ENCODE peak calls at places on chromosomes 3 and 15, in eight cellular contexts. R is vagina, D is GM20000, P is tibial nerve, E is GM10248, C is PC-3, A is fibroblast of villous mesenchyme, U is progenitor cell of endocrine pancreas. W is an unnamed sample.

GRCh38 chr3:183393625-183394024 is 34.8 kb downstream of the MCF2L2 start:
- DNase-seq in R (no peak), A (no peak), P (no peak), U (no peak), C (no peak), D (no peak), E (no peak), W (no peak)

GRCh38 chr15:73802336-73803105 is 49.4 kb upstream of the INSYN1 start:
- DNase-seq in R (no peak), A (no peak), P (no peak), E (no peak), D (no peak), C (no peak), U (no peak), W (no peak)

GRCh38 chr3:23796518-23796917 is 9.2 kb upstream of the UBE2E1 start:
- DNase-seq in A (no peak), D (no peak), R (no peak), U (no peak), P (no peak), E (no peak), C (no peak), W (no peak)

GRCh38 chr3:17320266-17320665 is 422.2 kb downstream of the TBC1D5 start:
- DNase-seq in D (no peak), R (no peak), E (no peak), C (no peak), U (no peak), A (peak; percentile 32), P (no peak), W (no peak)

GRCh38 chr15:38252481-38253311 is at the start of gene SPRED1:
- DNase-seq in D (peak; percentile 39), A (peak; percentile 62), C (peak; percentile 53), R (no peak), E (peak; percentile 35), U (peak; percentile 54), P (peak; percentile 42), W (peak; percentile 44)

GRCh38 chr3:192091831-192092230 is 630.9 kb downstream of the PYDC2 start:
- DNase-seq in U (no peak), R (no peak), A (no peak), C (peak; percentile 17), D (no peak), E (no peak), P (no peak), W (no peak)

GRCh38 chr3:127588675-127589577 is 1.6 kb downstream of the TPRA1 start:
- DNase-seq in U (no peak), P (no peak), C (peak; percentile 48), R (no peak), D (peak; percentile 40), A (peak; percentile 72), E (no peak), W (peak; percentile 64)

GRCh38 chr3:189805375-189806067 is 174.3 kb downstream of the TP63 start:
- DNase-seq in P (no peak), R (no peak), E (no peak), C (no peak), D (no peak), U (no peak), A (no peak), W (no peak)

GRCh38 chr3:55880357-55880756 is 393.3 kb upstream of the WNT5A start:
- DNase-seq in U (no peak), D (no peak), C (peak; percentile 85), E (no peak), R (no peak), P (no peak), A (no peak), W (no peak)

GRCh38 chr3:173396191-173397041 is 1.1 kb upstream of the NLGN1 start:
- DNase-seq in U (no peak), A (peak; percentile 4), E (peak; percentile 12), D (peak; percentile 11), R (no peak), P (no peak), C (no peak), W (no peak)

GRCh38 chr15:53251998-53252397 is 461.9 kb upstream of the ONECUT1 start:
- DNase-seq in E (no peak), A (no peak), R (no peak), C (no peak), P (no peak), D (no peak), U (no peak), W (no peak)

GRCh38 chr3:136546718-136547117 is 205.5 kb downstream of the STAG1 start:
- DNase-seq in A (peak; percentile 8), C (peak; percentile 24), U (no peak), E (no peak), D (peak; percentile 7), R (no peak), P (no peak), W (no peak)

GRCh38 chr15:70427120-70427519 is 329.4 kb upstream of the TLE3 start:
- DNase-seq in E (no peak), C (peak; percentile 37), R (no peak), U (no peak), P (no peak), D (no peak), A (peak; percentile 34), W (no peak)
- TF ChIP-seq CTCF in E (no peak), C (no peak), R (no peak), U (no peak), P (no peak), D (no peak), A (no peak), W (no peak)

DNA sequence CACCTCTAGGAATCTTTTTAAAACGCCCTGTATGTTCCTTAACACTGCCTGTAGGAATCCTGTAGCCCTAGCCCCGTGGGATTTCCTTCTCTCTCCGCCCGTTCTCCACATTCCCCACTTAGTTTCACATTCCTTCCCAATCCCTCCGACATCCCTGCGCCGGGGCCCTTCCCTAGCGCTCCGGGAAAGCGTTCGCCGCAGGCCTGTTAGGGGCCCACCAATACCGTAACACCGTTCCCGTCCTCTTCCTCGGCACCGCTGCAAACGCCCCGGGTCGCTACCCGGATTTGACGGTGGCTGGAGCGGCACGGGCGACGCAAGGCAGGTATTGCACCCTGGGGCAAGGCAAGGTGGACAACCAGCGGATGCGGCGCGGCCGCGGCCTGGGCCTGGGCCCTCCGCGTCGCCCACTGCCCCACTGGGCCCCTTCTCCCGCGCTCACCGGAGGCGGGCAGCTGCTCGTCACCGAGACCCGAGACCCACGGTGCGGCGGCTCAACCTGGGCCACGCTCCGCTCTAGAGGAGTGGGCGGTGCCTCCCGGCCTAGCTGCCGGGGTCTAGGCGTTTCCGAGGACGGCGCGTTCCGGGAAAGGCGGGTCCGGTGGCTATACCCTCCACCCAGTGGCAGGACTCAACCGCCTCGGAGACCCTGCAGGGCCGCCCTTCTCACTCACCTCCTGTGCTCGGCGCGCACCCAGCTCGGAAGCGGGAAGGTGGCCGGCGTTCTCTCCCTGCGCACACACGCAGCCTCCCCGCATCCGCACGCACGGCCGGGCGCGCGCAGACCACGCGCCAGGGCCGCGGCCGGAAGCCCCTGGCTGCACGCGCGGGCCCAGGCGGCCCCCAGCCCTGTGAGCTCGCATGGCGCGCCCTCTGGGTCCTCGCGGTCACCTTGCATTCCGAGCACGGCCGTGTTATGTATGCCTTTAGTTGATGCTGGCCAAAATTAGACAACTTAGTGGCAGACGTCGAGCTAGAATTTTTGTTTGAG is at the start of gene B3GALNT1:
- DNase-seq in R (no peak), E (peak; percentile 51), A (peak; percentile 65), C (peak; percentile 65), U (peak; percentile 59), P (no peak), D (peak; percentile 70), W (peak; percentile 40)
- TF ChIP-seq CTCF in R (no peak), E (no peak), A (no peak), C (no peak), U (peak; percentile 15), P (no peak), D (no peak), W (no peak)

DNA sequence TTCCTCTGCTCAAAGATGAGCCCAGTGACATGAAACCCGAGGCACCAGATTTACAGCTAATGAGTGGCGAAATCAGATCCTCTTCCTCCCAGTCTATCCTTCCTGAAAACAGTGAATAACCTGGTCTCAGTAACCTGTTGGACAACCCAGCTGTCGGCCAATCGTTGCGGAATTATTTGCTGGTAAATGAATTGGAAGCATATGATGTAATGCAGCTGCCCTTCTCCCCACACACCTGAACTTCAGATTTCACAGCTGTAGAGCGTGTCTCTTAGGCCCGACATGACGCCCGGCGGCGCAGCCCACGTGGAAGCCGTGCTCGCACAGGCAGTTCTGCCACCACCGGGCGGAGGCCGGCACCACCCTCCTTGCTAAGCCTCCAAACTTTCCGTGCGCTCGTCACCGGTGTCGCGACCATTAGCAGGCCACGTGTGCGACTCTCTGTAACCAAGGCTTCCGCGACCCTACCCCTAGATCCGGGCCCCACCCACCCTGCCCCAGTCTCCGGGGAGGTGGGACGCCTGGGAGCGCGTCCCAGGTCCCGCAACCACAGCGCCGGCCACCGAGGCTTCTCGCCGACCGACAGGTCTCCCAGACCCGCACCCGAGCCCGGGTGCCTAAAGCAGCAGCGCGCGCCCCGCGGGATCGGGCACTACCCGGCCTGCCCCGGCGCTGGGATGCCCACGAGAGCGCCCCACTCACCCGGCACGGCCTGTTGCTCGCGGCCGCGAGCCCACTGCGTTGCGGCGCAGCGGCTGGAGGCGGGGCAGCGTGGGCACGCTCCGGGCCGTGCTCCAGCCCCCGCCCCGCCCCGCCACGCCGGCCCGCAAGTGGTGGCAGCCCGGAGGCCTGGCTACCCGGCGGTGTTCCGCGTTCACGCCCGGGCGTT is at the start of gene RIOX2:
- DNase-seq in C (peak; percentile 82), U (peak; percentile 42), P (peak; percentile 35), A (peak; percentile 68), E (peak; percentile 86), D (peak; percentile 89), R (no peak), W (peak; percentile 89)
- TF ChIP-seq CTCF in C (no peak), U (no peak), P (peak; percentile 7), A (no peak), E (no peak), D (no peak), R (no peak), W (no peak)

GRCh38 chr3:134642445-134643149 is 8.2 kb downstream of the KY start:
- DNase-seq in A (no peak), D (no peak), R (peak; percentile 70), P (no peak), C (no peak), U (peak; percentile 0), E (no peak), W (no peak)

GRCh38 chr3:134643150-134643675 is 7.6 kb downstream of the KY start:
- DNase-seq in E (no peak), P (no peak), R (peak; percentile 79), C (no peak), A (no peak), D (no peak), U (peak; percentile 6), W (no peak)

GRCh38 chr3:134640378-134640777 is 10.4 kb downstream of the KY start:
- DNase-seq in A (no peak), P (no peak), E (no peak), C (no peak), D (no peak), U (no peak), R (peak; percentile 52), W (no peak)

GRCh38 chr3:134641671-134642300 is 9.0 kb downstream of the KY start:
- DNase-seq in P (no peak), C (no peak), A (no peak), R (peak; percentile 61), E (no peak), U (peak; percentile 6), D (no peak), W (no peak)

DNA sequence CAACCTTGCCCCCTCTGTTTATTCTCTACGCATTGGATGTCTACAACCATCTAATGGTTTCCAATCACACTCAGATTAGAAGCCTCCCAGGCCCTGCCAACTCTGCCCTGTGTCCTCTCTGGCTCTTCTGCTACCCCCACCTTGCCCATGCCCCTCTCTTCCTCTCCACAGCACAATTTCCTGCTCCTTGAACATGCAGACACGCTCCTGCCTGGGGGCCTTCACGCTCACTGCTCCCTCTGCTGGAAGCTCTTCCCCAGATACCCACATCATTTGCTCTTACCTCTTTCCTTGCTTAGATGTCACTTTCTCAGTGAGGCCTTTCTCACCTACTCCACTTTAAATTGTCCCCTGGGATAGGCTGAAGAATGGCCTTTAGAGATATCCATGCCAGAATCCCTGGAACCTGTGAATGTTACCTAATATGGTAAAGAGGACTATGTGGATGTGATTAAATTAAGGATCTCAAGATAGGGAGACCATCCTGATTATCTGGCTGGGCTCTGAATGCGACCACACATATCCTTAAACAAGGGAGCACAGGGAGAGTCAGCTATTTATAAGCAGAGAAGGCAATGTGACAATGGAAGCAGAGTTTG is 9.9 kb downstream of the KY start:
- DNase-seq in D (no peak), R (no peak), A (peak; percentile 52), P (no peak), E (no peak), U (no peak), C (peak; percentile 22), W (peak; percentile 37)
- TF ChIP-seq CTCF in D (peak; percentile 14), R (no peak), A (peak; percentile 65), P (no peak), E (peak; percentile 34), U (peak; percentile 67), C (peak; percentile 58), W (no peak)